ENCODE peak calls at places on chromosomes 13 and 19, in nine cellular contexts. O is NCI-H1092 treated with DMSO at 0.1 percent for 48 hours; X is GM20000; F is NCI-H2081; R is NCI-H1436; U is heart right ventricle; Y is stimulated activated CD4-positive, alpha-beta T cell treated with anti-CD3 and anti-CD28 coated beads, Interleukin-1b, Interleukin-23, amount 100 ng/mL, for 1 hour; W is activated CD4-positive, alpha-beta T cell treated with anti-CD3 and anti-CD28 coated beads, Interleukin-2, amount 10 ng/mL, durations not matched to agents 7 days and 5 days; N is posterior cingulate gyrus. P is an unnamed sample.

GRCh38 chr13:48493851-48494250 is 39.0 kb downstream of the RCBTB2 start:
- DNase-seq in O (no peak), X (no peak), F (no peak), R (no peak), U (no peak), Y (no peak), W (no peak), N (no peak), P (peak; percentile 46)

GRCh38 chr13:76886292-76887061 is at the start of gene KCTD12:
- DNase-seq in O (peak; percentile 78), X (peak; percentile 88), F (peak; percentile 14), R (peak; percentile 76), U (peak; percentile 90), Y (peak; percentile 59), W (peak; percentile 74), N (peak; percentile 65), P (peak; percentile 70)

GRCh38 chr13:63855457-63856118 is 2439.9 kb upstream of the PCDH20 start:
- DNase-seq in O (no peak), X (no peak), F (no peak), R (no peak), U (no peak), Y (no peak), W (no peak), N (no peak), P (no peak)

GRCh38 chr13:61136101-61136500 is 279.5 kb downstream of the PCDH20 start:
- DNase-seq in O (no peak), X (no peak), F (no peak), R (no peak), U (no peak), Y (no peak), W (no peak), N (no peak), P (no peak)

GRCh38 chr13:98576963-98577822 is at the start of gene STK24:
- DNase-seq in O (peak; percentile 68), X (peak; percentile 96), F (peak; percentile 25), R (peak; percentile 31), U (peak; percentile 69), Y (peak; percentile 52), W (peak; percentile 57), N (peak; percentile 75), P (peak; percentile 84)

GRCh38 chr13:80441968-80442367 is 101.0 kb upstream of the SPRY2 start:
- DNase-seq in O (no peak), X (no peak), F (no peak), R (no peak), U (no peak), Y (no peak), W (no peak), N (no peak), P (no peak)

GRCh38 chr13:109715902-109716301 is 70.5 kb downstream of the IRS2 start:
- DNase-seq in O (no peak), X (no peak), F (no peak), R (no peak), U (no peak), Y (no peak), W (no peak), N (no peak), P (no peak)

GRCh38 chr19:40190891-40191835 is at the start of gene MAP3K10:
- DNase-seq in O (peak; percentile 1), X (peak; percentile 94), F (peak; percentile 65), R (no peak), U (peak; percentile 77), Y (peak; percentile 61), W (peak; percentile 74), N (peak; percentile 85), P (peak; percentile 79)

GRCh38 chr19:18419195-18419698 is at the start of gene SSBP4:
- DNase-seq in O (peak; percentile 73), X (peak; percentile 97), F (peak; percentile 65), R (peak; percentile 83), U (peak; percentile 69), Y (peak; percentile 44), W (peak; percentile 64), N (peak; percentile 63), P (peak; percentile 82)

GRCh38 chr19:38977445-38978314 is 2.1 kb upstream of the FBXO17 start:
- DNase-seq in O (no peak), X (peak; percentile 81), F (no peak), R (no peak), U (no peak), Y (no peak), W (peak; percentile 22), N (no peak), P (peak; percentile 26)

GRCh38 chr13:94249512-94249911 is 230.0 kb downstream of the DCT start:
- DNase-seq in O (no peak), X (no peak), F (no peak), R (no peak), U (no peak), Y (no peak), W (no peak), N (no peak), P (peak; percentile 78)

GRCh38 chr13:64997438-64997837 is 2232.7 kb downstream of the PCDH9 start:
- DNase-seq in O (no peak), X (no peak), F (no peak), R (no peak), U (no peak), Y (no peak), W (no peak), N (no peak), P (no peak)

GRCh38 chr13:88919970-88920628 is 1248.9 kb downstream of the SLITRK5 start:
- DNase-seq in O (no peak), X (no peak), F (no peak), R (no peak), U (no peak), Y (peak; percentile 2), W (peak; percentile 75), N (no peak), P (no peak)

GRCh38 chr13:77521595-77522367 is 13.7 kb upstream of the SCEL start:
- DNase-seq in O (no peak), X (no peak), F (no peak), R (no peak), U (no peak), Y (no peak), W (no peak), N (no peak), P (no peak)

GRCh38 chr19:46660601-46661019 is 372 bp downstream of the DACT3 start:
- DNase-seq in O (no peak), X (no peak), F (no peak), R (no peak), U (peak; percentile 44), Y (no peak), W (no peak), N (peak; percentile 44), P (no peak)

GRCh38 chr13:109301711-109302110 is 484.7 kb downstream of the IRS2 start:
- DNase-seq in O (peak; percentile 28), X (no peak), F (no peak), R (no peak), U (no peak), Y (no peak), W (no peak), N (no peak), P (no peak)

GRCh38 chr19:46932346-46932745 is 71.5 kb downstream of the ARHGAP35 start:
- DNase-seq in O (no peak), X (no peak), F (no peak), R (no peak), U (no peak), Y (no peak), W (no peak), N (no peak), P (peak; percentile 88)

GRCh38 chr19:2552859-2553258 is 76.9 kb downstream of the GADD45B start:
- DNase-seq in O (no peak), X (peak; percentile 90), F (no peak), R (no peak), U (no peak), Y (no peak), W (peak; percentile 85), N (no peak), P (peak; percentile 61)

GRCh38 chr19:55350620-55351315 is 3.8 kb downstream of the COX6B2 start:
- DNase-seq in O (no peak), X (no peak), F (no peak), R (no peak), U (no peak), Y (no peak), W (no peak), N (no peak), P (no peak)

GRCh38 chr13:112924365-112924764 is 44.6 kb upstream of the MCF2L start:
- DNase-seq in O (no peak), X (no peak), F (no peak), R (no peak), U (no peak), Y (no peak), W (no peak), N (no peak), P (no peak)